ENCODE peak calls at places on chromosomes 4 and X, in four cellular contexts. J is suprapubic skin, Q is spleen, A is H1. I is an unnamed sample.

GRCh38 chr4:156146581-156146980 is 192.9 kb upstream of the CTSO start:
- DNase-seq in J (no peak), Q (no peak), A (no peak), I (no peak)

GRCh38 chr4:1122501-1122900 is 9.1 kb upstream of the RNF212 start:
- DNase-seq in J (no peak), Q (no peak), A (no peak), I (no peak)

GRCh38 chr4:48748949-48749596 is 31.0 kb downstream of the FRYL start:
- DNase-seq in J (no peak), Q (no peak), A (no peak), I (no peak)

GRCh38 chr4:130632731-130633604 is 1537.0 kb downstream of the C4orf33 start:
- DNase-seq in J (no peak), Q (no peak), A (no peak), I (no peak)

GRCh38 chrX:153889123-153889522 is 3.1 kb upstream of the L1CAM start:
- DNase-seq in J (no peak), Q (no peak), A (no peak), I (no peak)

GRCh38 chr4:169604131-169604900 is 8.1 kb downstream of the NEK1 start:
- DNase-seq in J (no peak), Q (no peak), A (no peak), I (no peak)

GRCh38 chr4:84927428-84927827 is 39.1 kb downstream of the WDFY3 start:
- DNase-seq in J (no peak), Q (no peak), A (no peak), I (no peak)

GRCh38 chr4:173325007-173325736 is 9.0 kb downstream of the HMGB2 start:
- DNase-seq in J (no peak), Q (no peak), A (no peak), I (no peak)

GRCh38 chr4:119136541-119136940 is 909 bp downstream of the MYOZ2 start:
- DNase-seq in J (no peak), Q (no peak), A (no peak), I (no peak)

GRCh38 chrX:40169193-40170086 is 71.7 kb upstream of the BCOR start:
- DNase-seq in J (no peak), Q (peak), A (peak), I (no peak)

GRCh38 chr4:81601270-81601694 is 129.6 kb upstream of the RASGEF1B start:
- DNase-seq in J (no peak), Q (no peak), A (no peak), I (no peak)

GRCh38 chr4:176031927-176032326 is 33.7 kb upstream of the WDR17 start:
- DNase-seq in J (no peak), Q (no peak), A (no peak), I (no peak)

GRCh38 chrX:291411-291901 is 10.3 kb downstream of the PLCXD1 start:
- DNase-seq in J (peak), Q (peak), A (no peak), I (no peak)

GRCh38 chrX:120308959-120309872 is 2.0 kb downstream of the TMEM255A start:
- DNase-seq in J (no peak), Q (peak), A (peak), I (no peak)

DNA sequence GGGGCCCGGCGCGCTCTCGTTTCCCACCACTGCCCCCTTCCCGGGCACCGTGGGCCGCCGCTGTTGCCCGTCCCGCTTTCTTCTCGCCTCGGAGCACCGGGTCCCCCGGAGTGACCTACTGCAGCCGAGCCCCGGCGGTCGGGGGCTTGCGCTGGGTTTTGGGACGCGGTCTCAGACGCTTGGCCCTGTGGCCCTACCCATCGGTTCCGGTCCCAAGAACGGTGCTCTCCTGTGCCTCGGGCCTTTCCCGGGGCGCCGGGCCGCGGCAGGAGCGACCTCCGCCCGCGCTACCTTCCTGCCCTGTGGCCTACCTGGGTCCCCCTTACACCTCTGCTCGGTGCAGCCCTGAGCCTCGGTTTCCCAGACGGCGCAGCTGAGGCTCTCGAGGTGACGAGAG is 21.6 kb upstream of the HMX1 start:
- DNase-seq in J (no peak), Q (no peak), A (peak), I (no peak)
- H3K4me3 ChIP-seq in J (no peak), Q (no peak), A (peak), I (no peak)

DNA sequence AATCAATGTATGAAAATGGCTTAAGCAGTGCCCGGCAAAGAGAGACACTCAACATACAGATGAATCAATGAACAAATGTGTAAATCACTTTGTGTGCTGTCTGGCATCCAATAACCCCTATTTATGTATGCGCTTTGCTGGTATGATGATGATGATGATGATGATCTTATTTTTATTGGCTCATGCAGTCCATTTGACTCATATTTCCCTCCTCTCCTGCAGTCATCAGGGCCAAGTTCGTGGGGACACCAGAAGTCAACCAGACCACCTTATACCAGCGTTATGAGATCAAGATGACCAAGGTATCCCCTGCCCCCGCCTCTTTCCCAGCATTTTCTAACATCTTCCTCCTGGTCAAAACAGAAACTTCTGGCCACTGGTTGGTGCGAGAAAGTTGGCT is 2.5 kb downstream of the TIMP1 start:
- DNase-seq in J (no peak), Q (no peak), A (no peak), I (no peak)
- TF ChIP-seq POLR2A in J (no peak), Q (no peak), A (no peak), I (no peak)

GRCh38 chr4:101355246-101355645 is 7.9 kb upstream of the PPP3CA start:
- DNase-seq in J (no peak), Q (no peak), A (no peak), I (no peak)

GRCh38 chr4:101357751-101358150 is 10.4 kb upstream of the PPP3CA start:
- DNase-seq in J (no peak), Q (no peak), A (no peak), I (no peak)

GRCh38 chr4:101356928-101357327 is 9.6 kb upstream of the PPP3CA start:
- DNase-seq in J (no peak), Q (no peak), A (no peak), I (no peak)

DNA sequence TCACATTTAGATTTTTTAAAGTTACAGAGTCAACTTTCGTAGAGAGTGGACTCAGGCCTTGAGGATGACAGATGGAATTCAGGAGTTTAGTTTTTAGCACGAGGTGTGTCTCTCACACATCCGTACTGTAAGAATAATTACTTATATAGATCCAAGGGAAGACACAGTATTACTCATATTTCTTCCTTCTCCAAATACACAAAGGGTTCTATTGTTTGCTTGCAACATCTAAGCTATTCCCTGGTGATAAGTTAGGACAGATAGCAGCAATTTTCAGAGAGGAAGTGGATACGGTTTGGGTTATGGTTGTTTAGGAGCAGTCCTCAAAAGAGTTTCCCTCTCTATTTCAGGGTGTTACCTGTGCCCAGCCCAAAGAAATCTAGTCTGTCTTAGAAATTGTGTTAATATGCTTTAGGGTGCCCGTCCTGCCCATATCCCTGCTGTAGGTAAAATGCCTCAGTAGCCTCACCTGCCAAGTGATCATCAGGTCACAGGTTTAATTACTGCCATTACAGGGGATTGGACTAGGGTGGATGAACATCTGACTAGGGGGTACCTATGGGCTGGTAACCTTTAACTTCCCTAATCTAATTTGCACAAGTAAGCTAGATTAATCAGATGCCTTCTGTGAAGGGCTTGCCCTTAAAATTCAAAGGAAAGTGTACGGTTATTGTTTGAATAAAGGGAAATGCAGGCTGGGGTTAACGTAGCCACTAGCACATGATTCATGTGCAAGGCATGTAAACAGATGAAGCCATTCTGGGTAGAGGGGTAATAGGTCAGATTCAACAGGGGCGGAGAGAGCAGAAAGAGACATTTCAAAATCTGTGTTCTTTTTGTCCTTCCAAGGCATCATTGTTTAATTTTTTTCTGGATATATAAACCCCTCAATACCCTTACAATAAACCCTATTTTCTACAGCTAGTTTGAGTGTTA is 8.7 kb upstream of the PPP3CA start:
- DNase-seq in J (no peak), Q (no peak), A (no peak), I (no peak)
- TF ChIP-seq POLR2AphosphoS5 in J (no peak), Q (no peak), A (no peak), I (no peak)

DNA sequence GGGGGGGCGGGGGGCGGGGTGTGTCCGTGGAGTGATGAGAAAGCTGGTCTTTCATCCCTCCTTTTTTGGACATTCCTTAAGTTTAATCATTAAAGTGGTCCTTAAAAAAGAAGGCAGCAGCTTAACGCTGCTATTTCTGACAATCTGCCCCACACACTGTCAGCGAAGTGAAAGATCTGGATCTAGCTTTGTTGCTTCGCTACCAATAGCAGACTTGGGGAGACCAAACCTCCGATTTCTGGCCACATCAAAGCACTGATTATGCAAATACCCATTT is 5.9 kb downstream of the NEUROG2 start:
- DNase-seq in J (no peak), Q (no peak), A (no peak), I (no peak)
- H3K4me3 ChIP-seq in J (peak), Q (no peak), A (no peak), I (peak)

GRCh38 chrX:15737957-15738685 is at the start of gene CA5B:
- DNase-seq in J (peak), Q (peak), A (peak), I (peak)
- TF ChIP-seq POLR2A in J (no peak), Q (no peak), A (no peak), I (no peak)

GRCh38 chr4:38132140-38132673 is 172.0 kb downstream of the PTTG2 start:
- DNase-seq in J (no peak), Q (no peak), A (no peak), I (no peak)
- TF ChIP-seq POLR2AphosphoS5 in J (peak), Q (no peak), A (no peak), I (no peak)

DNA sequence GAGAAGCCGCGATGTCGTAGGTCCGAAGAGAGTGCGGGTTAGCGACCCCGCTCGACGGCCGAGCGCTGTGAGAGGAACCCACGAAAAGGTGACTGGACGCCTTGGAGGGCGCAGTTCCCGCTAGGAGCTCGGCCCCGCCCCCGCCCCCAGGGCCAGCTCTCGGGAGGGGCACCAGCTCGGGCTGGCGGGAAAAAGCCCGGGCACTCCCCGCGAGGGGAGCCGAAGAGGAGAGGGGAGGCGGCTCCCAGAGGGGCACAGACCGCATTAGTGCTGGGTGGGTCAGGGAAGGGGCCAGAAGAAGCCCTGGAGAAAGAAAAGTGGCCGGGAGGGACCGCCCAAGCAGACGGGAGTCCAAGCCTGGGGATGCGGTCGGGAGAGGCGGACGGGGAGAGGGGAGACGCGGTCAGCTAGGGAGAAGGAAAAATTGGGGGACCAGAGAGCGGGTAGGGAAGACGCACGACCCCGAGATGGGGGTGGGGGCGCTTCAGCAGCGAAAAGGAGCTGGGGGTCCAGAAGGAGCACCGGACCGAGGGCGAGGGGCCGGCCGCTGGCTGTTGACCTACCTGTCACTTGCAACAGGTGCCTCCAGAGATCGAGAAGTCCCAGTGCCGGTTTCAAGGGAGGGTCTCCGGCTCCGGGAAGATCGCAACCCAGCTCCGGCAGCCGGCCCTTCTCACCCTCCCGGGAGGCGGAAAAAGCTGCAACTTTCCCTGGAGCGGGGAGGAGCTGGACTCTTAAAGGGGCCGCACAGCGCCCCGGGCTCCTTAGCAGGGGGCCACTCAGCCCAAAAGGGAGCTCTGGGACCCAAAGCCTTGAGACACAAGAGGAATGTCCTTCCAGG is at the start of gene SYTL4:
- DNase-seq in J (peak), Q (peak), A (peak), I (no peak)
- H3K4me3 ChIP-seq in J (peak), Q (peak), A (peak), I (peak)

GRCh38 chr4:55853484-55854046 is at the start of gene EXOC1:
- DNase-seq in J (peak), Q (peak), A (peak), I (peak)
- TF ChIP-seq POLR2A in J (no peak), Q (no peak), A (peak), I (no peak)

GRCh38 chr4:182019148-182019652 is 224.0 kb upstream of the TENM3 start:
- DNase-seq in J (no peak), Q (no peak), A (no peak), I (no peak)
- TF ChIP-seq POLR2AphosphoS5 in J (no peak), Q (no peak), A (no peak), I (no peak)